ENCODE peak calls at places on chromosomes 3 and 15, in six cellular contexts. One of them, this sample, is unnamed.

GRCh38 chr15:65862682-65863081 is 6.6 kb upstream of the RAB11A start:
- DNase-seq in suprapubic skin: no peak
- DNase-seq in CD8-positive, alpha-beta T cell: peak; percentile 21
- DNase-seq in naive thymus-derived CD4-positive, alpha-beta T cell: peak; percentile 56
- DNase-seq in A549: peak; percentile 82
- DNase-seq in upper lobe of left lung: no peak
- DNase-seq in this sample: no peak

GRCh38 chr3:127680146-127680661 is 7.5 kb downstream of the ABTB1 start:
- DNase-seq in CD8-positive, alpha-beta T cell: no peak
- DNase-seq in naive thymus-derived CD4-positive, alpha-beta T cell: peak; percentile 17
- DNase-seq in upper lobe of left lung: no peak
- DNase-seq in A549: no peak
- DNase-seq in suprapubic skin: peak; percentile 71
- DNase-seq in this sample: peak; percentile 63

GRCh38 chr3:66797916-66798560 is 200.1 kb upstream of the KBTBD8 start:
- DNase-seq in A549: no peak
- DNase-seq in naive thymus-derived CD4-positive, alpha-beta T cell: no peak
- DNase-seq in upper lobe of left lung: peak; percentile 63
- DNase-seq in CD8-positive, alpha-beta T cell: no peak
- DNase-seq in suprapubic skin: no peak
- DNase-seq in this sample: peak; percentile 66

GRCh38 chr15:85337398-85338074 is 42.9 kb upstream of the AKAP13 start:
- DNase-seq in suprapubic skin: no peak
- DNase-seq in upper lobe of left lung: no peak
- DNase-seq in A549: no peak
- DNase-seq in CD8-positive, alpha-beta T cell: no peak
- DNase-seq in naive thymus-derived CD4-positive, alpha-beta T cell: no peak
- DNase-seq in this sample: no peak

GRCh38 chr3:197030379-197031314 is 1.0 kb upstream of the MELTF start:
- DNase-seq in A549: no peak
- DNase-seq in suprapubic skin: no peak
- DNase-seq in CD8-positive, alpha-beta T cell: no peak
- DNase-seq in naive thymus-derived CD4-positive, alpha-beta T cell: no peak
- DNase-seq in upper lobe of left lung: no peak
- DNase-seq in this sample: no peak

GRCh38 chr3:189419683-189420082 is 211.5 kb upstream of the TP63 start:
- DNase-seq in CD8-positive, alpha-beta T cell: no peak
- DNase-seq in A549: no peak
- DNase-seq in naive thymus-derived CD4-positive, alpha-beta T cell: no peak
- DNase-seq in upper lobe of left lung: no peak
- DNase-seq in suprapubic skin: no peak
- DNase-seq in this sample: no peak

GRCh38 chr3:26118165-26118564 is 328.3 kb downstream of the OXSM start:
- DNase-seq in CD8-positive, alpha-beta T cell: no peak
- DNase-seq in upper lobe of left lung: no peak
- DNase-seq in A549: no peak
- DNase-seq in naive thymus-derived CD4-positive, alpha-beta T cell: no peak
- DNase-seq in suprapubic skin: no peak
- DNase-seq in this sample: no peak

GRCh38 chr3:194618858-194619608 is 14.2 kb downstream of the TMEM44 start:
- DNase-seq in upper lobe of left lung: peak; percentile 54
- DNase-seq in A549: no peak
- DNase-seq in CD8-positive, alpha-beta T cell: no peak
- DNase-seq in suprapubic skin: no peak
- DNase-seq in naive thymus-derived CD4-positive, alpha-beta T cell: no peak
- DNase-seq in this sample: no peak

GRCh38 chr3:189927975-189928895 is 192.5 kb downstream of the P3H2 start:
- DNase-seq in A549: no peak
- DNase-seq in upper lobe of left lung: no peak
- DNase-seq in CD8-positive, alpha-beta T cell: no peak
- DNase-seq in naive thymus-derived CD4-positive, alpha-beta T cell: no peak
- DNase-seq in suprapubic skin: no peak
- DNase-seq in this sample: no peak

GRCh38 chr15:49110158-49110944 is 45.0 kb downstream of the COPS2 start:
- DNase-seq in upper lobe of left lung: no peak
- DNase-seq in A549: no peak
- DNase-seq in naive thymus-derived CD4-positive, alpha-beta T cell: no peak
- DNase-seq in suprapubic skin: no peak
- DNase-seq in CD8-positive, alpha-beta T cell: no peak
- DNase-seq in this sample: no peak

GRCh38 chr3:197518794-197519451 is 36.8 kb downstream of the BDH1 start:
- DNase-seq in naive thymus-derived CD4-positive, alpha-beta T cell: no peak
- DNase-seq in upper lobe of left lung: no peak
- DNase-seq in A549: no peak
- DNase-seq in suprapubic skin: no peak
- DNase-seq in CD8-positive, alpha-beta T cell: no peak
- DNase-seq in this sample: peak; percentile 48

GRCh38 chr3:146817705-146818104 is 212.6 kb upstream of the PLSCR5 start:
- DNase-seq in CD8-positive, alpha-beta T cell: no peak
- DNase-seq in A549: no peak
- DNase-seq in upper lobe of left lung: no peak
- DNase-seq in naive thymus-derived CD4-positive, alpha-beta T cell: no peak
- DNase-seq in suprapubic skin: no peak
- DNase-seq in this sample: no peak

GRCh38 chr3:73332558-73332957 is 271.1 kb downstream of the EBLN2 start:
- DNase-seq in naive thymus-derived CD4-positive, alpha-beta T cell: no peak
- DNase-seq in upper lobe of left lung: no peak
- DNase-seq in A549: no peak
- DNase-seq in CD8-positive, alpha-beta T cell: no peak
- DNase-seq in suprapubic skin: no peak
- DNase-seq in this sample: no peak

GRCh38 chr3:18389108-18389733 is 35.9 kb downstream of the SATB1 start:
- DNase-seq in upper lobe of left lung: no peak
- DNase-seq in suprapubic skin: no peak
- DNase-seq in A549: no peak
- DNase-seq in CD8-positive, alpha-beta T cell: no peak
- DNase-seq in naive thymus-derived CD4-positive, alpha-beta T cell: no peak
- DNase-seq in this sample: no peak

GRCh38 chr3:126063358-126063965 is 20.5 kb downstream of the SLC41A3 start:
- DNase-seq in A549: no peak
- DNase-seq in upper lobe of left lung: no peak
- DNase-seq in naive thymus-derived CD4-positive, alpha-beta T cell: no peak
- DNase-seq in suprapubic skin: no peak
- DNase-seq in CD8-positive, alpha-beta T cell: no peak
- DNase-seq in this sample: no peak

GRCh38 chr3:194750409-194750808 is 64.7 kb downstream of the FAM43A start:
- DNase-seq in upper lobe of left lung: no peak
- DNase-seq in CD8-positive, alpha-beta T cell: no peak
- DNase-seq in A549: no peak
- DNase-seq in naive thymus-derived CD4-positive, alpha-beta T cell: no peak
- DNase-seq in suprapubic skin: no peak
- DNase-seq in this sample: no peak

GRCh38 chr3:13618836-13619235 is 69.9 kb downstream of the FBLN2 start:
- DNase-seq in naive thymus-derived CD4-positive, alpha-beta T cell: no peak
- DNase-seq in CD8-positive, alpha-beta T cell: no peak
- DNase-seq in A549: no peak
- DNase-seq in suprapubic skin: no peak
- DNase-seq in upper lobe of left lung: no peak
- DNase-seq in this sample: no peak

GRCh38 chr3:27532931-27533607 is 48.9 kb upstream of the SLC4A7 start:
- DNase-seq in CD8-positive, alpha-beta T cell: no peak
- DNase-seq in naive thymus-derived CD4-positive, alpha-beta T cell: no peak
- DNase-seq in A549: no peak
- DNase-seq in suprapubic skin: no peak
- DNase-seq in upper lobe of left lung: no peak
- DNase-seq in this sample: no peak

GRCh38 chr15:78567541-78567940 is 2.2 kb downstream of the CHRNA5 start:
- DNase-seq in upper lobe of left lung: no peak
- DNase-seq in suprapubic skin: no peak
- DNase-seq in A549: no peak
- DNase-seq in naive thymus-derived CD4-positive, alpha-beta T cell: no peak
- DNase-seq in CD8-positive, alpha-beta T cell: no peak
- DNase-seq in this sample: no peak

GRCh38 chr15:80464952-80465645 is 60.9 kb downstream of the ARNT2 start:
- DNase-seq in upper lobe of left lung: no peak
- DNase-seq in A549: no peak
- DNase-seq in CD8-positive, alpha-beta T cell: no peak
- DNase-seq in naive thymus-derived CD4-positive, alpha-beta T cell: no peak
- DNase-seq in suprapubic skin: no peak
- DNase-seq in this sample: no peak

GRCh38 chr3:156668073-156668763 is 6.2 kb upstream of the TIPARP start:
- DNase-seq in upper lobe of left lung: no peak
- DNase-seq in A549: no peak
- DNase-seq in naive thymus-derived CD4-positive, alpha-beta T cell: no peak
- DNase-seq in suprapubic skin: no peak
- DNase-seq in CD8-positive, alpha-beta T cell: no peak
- DNase-seq in this sample: no peak

GRCh38 chr3:115272036-115272824 is 125.1 kb upstream of the ZBTB20 start:
- DNase-seq in upper lobe of left lung: no peak
- DNase-seq in A549: no peak
- DNase-seq in suprapubic skin: no peak
- DNase-seq in naive thymus-derived CD4-positive, alpha-beta T cell: no peak
- DNase-seq in CD8-positive, alpha-beta T cell: no peak
- DNase-seq in this sample: no peak

GRCh38 chr3:73586190-73586589 is 38.6 kb downstream of the PDZRN3 start:
- DNase-seq in upper lobe of left lung: no peak
- DNase-seq in naive thymus-derived CD4-positive, alpha-beta T cell: no peak
- DNase-seq in CD8-positive, alpha-beta T cell: no peak
- DNase-seq in A549: no peak
- DNase-seq in suprapubic skin: no peak
- DNase-seq in this sample: no peak

GRCh38 chr3:149020196-149020838 is 29.0 kb downstream of the GYG1 start:
- DNase-seq in CD8-positive, alpha-beta T cell: no peak
- DNase-seq in suprapubic skin: no peak
- DNase-seq in naive thymus-derived CD4-positive, alpha-beta T cell: no peak
- DNase-seq in A549: no peak
- DNase-seq in upper lobe of left lung: no peak
- DNase-seq in this sample: no peak

GRCh38 chr3:82493858-82494257 is 732.4 kb upstream of the GBE1 start:
- DNase-seq in upper lobe of left lung: no peak
- DNase-seq in naive thymus-derived CD4-positive, alpha-beta T cell: no peak
- DNase-seq in CD8-positive, alpha-beta T cell: no peak
- DNase-seq in A549: no peak
- DNase-seq in suprapubic skin: no peak
- DNase-seq in this sample: no peak

GRCh38 chr15:37682304-37682703 is 252.1 kb upstream of the TMCO5A start:
- DNase-seq in CD8-positive, alpha-beta T cell: no peak
- DNase-seq in upper lobe of left lung: no peak
- DNase-seq in suprapubic skin: no peak
- DNase-seq in naive thymus-derived CD4-positive, alpha-beta T cell: no peak
- DNase-seq in A549: no peak
- DNase-seq in this sample: no peak

GRCh38 chr3:11238057-11238456 is 34.1 kb upstream of the ATG7 start:
- DNase-seq in A549: no peak
- DNase-seq in CD8-positive, alpha-beta T cell: no peak
- DNase-seq in naive thymus-derived CD4-positive, alpha-beta T cell: no peak
- DNase-seq in upper lobe of left lung: no peak
- DNase-seq in suprapubic skin: no peak
- DNase-seq in this sample: no peak

GRCh38 chr3:12560505-12561188 is 3.8 kb downstream of the MKRN2 start:
- DNase-seq in suprapubic skin: no peak
- DNase-seq in upper lobe of left lung: no peak
- DNase-seq in naive thymus-derived CD4-positive, alpha-beta T cell: no peak
- DNase-seq in CD8-positive, alpha-beta T cell: no peak
- DNase-seq in A549: no peak
- DNase-seq in this sample: no peak

GRCh38 chr3:51710631-51711351 is 3.9 kb downstream of the GRM2 start:
- DNase-seq in CD8-positive, alpha-beta T cell: no peak
- DNase-seq in upper lobe of left lung: no peak
- DNase-seq in naive thymus-derived CD4-positive, alpha-beta T cell: peak; percentile 22
- DNase-seq in suprapubic skin: peak; percentile 62
- DNase-seq in A549: no peak
- DNase-seq in this sample: peak; percentile 52

GRCh38 chr3:132236701-132237651 is 80.2 kb upstream of the ACP3 start:
- DNase-seq in upper lobe of left lung: no peak
- DNase-seq in suprapubic skin: no peak
- DNase-seq in CD8-positive, alpha-beta T cell: no peak
- DNase-seq in naive thymus-derived CD4-positive, alpha-beta T cell: no peak
- DNase-seq in A549: no peak
- DNase-seq in this sample: no peak

DNA sequence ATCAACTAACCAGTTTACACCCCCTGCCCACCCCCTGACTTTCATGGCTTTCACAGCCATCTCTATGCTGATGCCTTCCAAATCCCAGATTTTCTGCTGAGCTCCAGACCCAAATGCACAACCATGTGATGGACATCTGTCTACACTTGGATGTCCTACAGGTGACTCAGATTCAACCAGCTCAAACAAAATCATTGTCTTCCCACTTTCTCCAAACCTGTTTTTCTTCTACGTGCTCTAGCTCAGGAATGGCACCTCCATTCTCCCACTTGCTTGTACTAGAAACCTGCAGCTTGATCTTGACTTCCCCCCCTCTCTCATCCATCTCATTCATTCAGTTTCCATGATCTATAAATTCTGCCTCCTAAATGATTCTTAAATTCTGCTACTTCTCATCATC is 34.1 kb upstream of the RARRES1 start:
- DNase-seq in upper lobe of left lung: no peak
- DNase-seq in naive thymus-derived CD4-positive, alpha-beta T cell: no peak
- DNase-seq in A549: no peak
- DNase-seq in CD8-positive, alpha-beta T cell: no peak
- DNase-seq in suprapubic skin: no peak
- DNase-seq in this sample: no peak
- H3K4me1 ChIP-seq in upper lobe of left lung: peaks cover 26% of the 10 kb centered on the region
- H3K4me1 ChIP-seq in naive thymus-derived CD4-positive, alpha-beta T cell: no peaks in the 10 kb centered on the region
- H3K4me1 ChIP-seq in A549: peaks cover 64% of the 10 kb centered on the region
- H3K4me1 ChIP-seq in CD8-positive, alpha-beta T cell: no peaks in the 10 kb centered on the region
- H3K4me1 ChIP-seq in suprapubic skin: peaks cover 29% of the 10 kb centered on the region
- H3K4me1 ChIP-seq in this sample: peaks cover 30% of the 10 kb centered on the region

DNA sequence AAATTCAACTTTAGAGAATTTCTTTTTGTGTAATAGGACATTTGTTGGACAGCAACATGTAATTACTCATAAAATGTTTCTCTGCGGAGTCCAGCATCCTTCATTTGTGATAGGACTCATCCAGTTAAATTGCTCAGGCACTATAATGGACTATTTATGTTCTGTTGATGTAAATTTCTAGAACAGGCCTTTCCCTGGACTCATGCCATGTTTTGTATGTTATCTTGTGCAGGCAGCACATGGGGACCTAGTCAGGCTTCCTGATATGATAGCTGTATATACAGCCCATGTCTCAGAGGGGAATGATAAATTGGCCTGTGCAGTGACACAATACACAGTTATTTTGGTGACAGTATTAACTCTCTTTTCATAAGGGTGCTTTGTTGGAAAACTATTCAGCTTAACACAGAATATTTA is 51.5 kb downstream of the MBNL1 start:
- DNase-seq in CD8-positive, alpha-beta T cell: no peak
- DNase-seq in upper lobe of left lung: no peak
- DNase-seq in naive thymus-derived CD4-positive, alpha-beta T cell: no peak
- DNase-seq in A549: no peak
- DNase-seq in suprapubic skin: no peak
- DNase-seq in this sample: no peak
- H3K4me1 ChIP-seq in CD8-positive, alpha-beta T cell: peaks cover 84% of the 10 kb centered on the region
- H3K4me1 ChIP-seq in upper lobe of left lung: peaks cover 71% of the 10 kb centered on the region
- H3K4me1 ChIP-seq in naive thymus-derived CD4-positive, alpha-beta T cell: peaks cover 53% of the 10 kb centered on the region
- H3K4me1 ChIP-seq in A549: peaks cover 72% of the 10 kb centered on the region
- H3K4me1 ChIP-seq in suprapubic skin: peaks cover 84% of the 10 kb centered on the region
- H3K4me1 ChIP-seq in this sample: peaks cover 85% of the 10 kb centered on the region

GRCh38 chr3:57194641-57195040 is 5.1 kb downstream of the HESX1 start:
- DNase-seq in naive thymus-derived CD4-positive, alpha-beta T cell: no peak
- DNase-seq in A549: no peak
- DNase-seq in CD8-positive, alpha-beta T cell: no peak
- DNase-seq in suprapubic skin: no peak
- DNase-seq in upper lobe of left lung: no peak
- DNase-seq in this sample: no peak

GRCh38 chr3:57199895-57200297 is at the start of gene HESX1:
- DNase-seq in upper lobe of left lung: no peak
- DNase-seq in CD8-positive, alpha-beta T cell: no peak
- DNase-seq in suprapubic skin: no peak
- DNase-seq in naive thymus-derived CD4-positive, alpha-beta T cell: no peak
- DNase-seq in A549: no peak
- DNase-seq in this sample: no peak
- H3K4me1 ChIP-seq in upper lobe of left lung: no peaks in the 10 kb centered on the region
- H3K4me1 ChIP-seq in CD8-positive, alpha-beta T cell: no peaks in the 10 kb centered on the region
- H3K4me1 ChIP-seq in suprapubic skin: no peaks in the 10 kb centered on the region
- H3K4me1 ChIP-seq in naive thymus-derived CD4-positive, alpha-beta T cell: no peaks in the 10 kb centered on the region
- H3K4me1 ChIP-seq in A549: no peaks in the 10 kb centered on the region
- H3K4me1 ChIP-seq in this sample: no peaks in the 10 kb centered on the region

GRCh38 chr15:72117698-72118399 is at the start of gene MYO9A:
- DNase-seq in CD8-positive, alpha-beta T cell: peak; percentile 99
- DNase-seq in suprapubic skin: peak; percentile 99
- DNase-seq in naive thymus-derived CD4-positive, alpha-beta T cell: peak; percentile 97
- DNase-seq in upper lobe of left lung: peak; percentile 100
- DNase-seq in A549: peak; percentile 97
- DNase-seq in this sample: peak; percentile 99
- H3K4me1 ChIP-seq in CD8-positive, alpha-beta T cell: peaks cover 18% of the 10 kb centered on the region
- H3K4me1 ChIP-seq in suprapubic skin: peaks cover 34% of the 10 kb centered on the region
- H3K4me1 ChIP-seq in naive thymus-derived CD4-positive, alpha-beta T cell: peaks cover 11% of the 10 kb centered on the region
- H3K4me1 ChIP-seq in upper lobe of left lung: peaks cover 13% of the 10 kb centered on the region
- H3K4me1 ChIP-seq in A549: peaks cover 31% of the 10 kb centered on the region
- H3K4me1 ChIP-seq in this sample: peaks cover 17% of the 10 kb centered on the region